ENCODE peak calls at places on chromosomes 2 and 18, in nine cellular contexts. One of them, this sample, is unnamed.

GRCh38 chr2:17800693-17801458 is 15.4 kb upstream of the MSGN1 start:
- DNase-seq in uterus: no peak
- DNase-seq in A549: no peak
- DNase-seq in breast epithelium: no peak
- DNase-seq in GM12891: no peak
- DNase-seq in stomach: no peak
- DNase-seq in heart left ventricle: no peak
- DNase-seq in suprapubic skin: no peak
- DNase-seq in sigmoid colon: no peak
- DNase-seq in this sample: no peak

GRCh38 chr2:148058641-148059040 is 37.8 kb downstream of the MBD5 start:
- DNase-seq in stomach: no peak
- DNase-seq in breast epithelium: no peak
- DNase-seq in heart left ventricle: no peak
- DNase-seq in suprapubic skin: no peak
- DNase-seq in uterus: no peak
- DNase-seq in GM12891: no peak
- DNase-seq in sigmoid colon: no peak
- DNase-seq in A549: no peak
- DNase-seq in this sample: no peak

GRCh38 chr2:177489719-177490301 is 97.2 kb downstream of the AGPS start:
- DNase-seq in stomach: no peak
- DNase-seq in sigmoid colon: no peak
- DNase-seq in uterus: no peak
- DNase-seq in heart left ventricle: no peak
- DNase-seq in GM12891: no peak
- DNase-seq in suprapubic skin: no peak
- DNase-seq in A549: peak; percentile 42
- DNase-seq in breast epithelium: no peak
- DNase-seq in this sample: no peak

GRCh38 chr2:23618696-23619530 is 233.9 kb downstream of the KLHL29 start:
- DNase-seq in GM12891: no peak
- DNase-seq in suprapubic skin: no peak
- DNase-seq in uterus: no peak
- DNase-seq in sigmoid colon: peak; percentile 60
- DNase-seq in stomach: no peak
- DNase-seq in breast epithelium: no peak
- DNase-seq in A549: no peak
- DNase-seq in heart left ventricle: no peak
- DNase-seq in this sample: no peak

GRCh38 chr2:160091381-160091780 is 29.0 kb upstream of the PLA2R1 start:
- DNase-seq in uterus: no peak
- DNase-seq in heart left ventricle: no peak
- DNase-seq in stomach: no peak
- DNase-seq in breast epithelium: no peak
- DNase-seq in suprapubic skin: no peak
- DNase-seq in GM12891: no peak
- DNase-seq in sigmoid colon: no peak
- DNase-seq in A549: no peak
- DNase-seq in this sample: no peak

GRCh38 chr2:69477627-69478026 is 40.4 kb upstream of the NFU1 start:
- DNase-seq in heart left ventricle: no peak
- DNase-seq in uterus: no peak
- DNase-seq in stomach: no peak
- DNase-seq in A549: no peak
- DNase-seq in GM12891: no peak
- DNase-seq in sigmoid colon: no peak
- DNase-seq in suprapubic skin: no peak
- DNase-seq in breast epithelium: no peak
- DNase-seq in this sample: no peak

GRCh38 chr18:45757005-45757404 is 33.0 kb downstream of the SLC14A1 start:
- DNase-seq in breast epithelium: no peak
- DNase-seq in heart left ventricle: no peak
- DNase-seq in GM12891: no peak
- DNase-seq in A549: no peak
- DNase-seq in stomach: no peak
- DNase-seq in sigmoid colon: no peak
- DNase-seq in suprapubic skin: no peak
- DNase-seq in uterus: no peak
- DNase-seq in this sample: no peak

GRCh38 chr2:187541086-187542085 is 12.8 kb downstream of the TFPI start:
- DNase-seq in breast epithelium: no peak
- DNase-seq in heart left ventricle: no peak
- DNase-seq in sigmoid colon: no peak
- DNase-seq in suprapubic skin: no peak
- DNase-seq in GM12891: no peak
- DNase-seq in A549: peak; percentile 96
- DNase-seq in stomach: no peak
- DNase-seq in uterus: peak; percentile 35
- DNase-seq in this sample: no peak

DNA sequence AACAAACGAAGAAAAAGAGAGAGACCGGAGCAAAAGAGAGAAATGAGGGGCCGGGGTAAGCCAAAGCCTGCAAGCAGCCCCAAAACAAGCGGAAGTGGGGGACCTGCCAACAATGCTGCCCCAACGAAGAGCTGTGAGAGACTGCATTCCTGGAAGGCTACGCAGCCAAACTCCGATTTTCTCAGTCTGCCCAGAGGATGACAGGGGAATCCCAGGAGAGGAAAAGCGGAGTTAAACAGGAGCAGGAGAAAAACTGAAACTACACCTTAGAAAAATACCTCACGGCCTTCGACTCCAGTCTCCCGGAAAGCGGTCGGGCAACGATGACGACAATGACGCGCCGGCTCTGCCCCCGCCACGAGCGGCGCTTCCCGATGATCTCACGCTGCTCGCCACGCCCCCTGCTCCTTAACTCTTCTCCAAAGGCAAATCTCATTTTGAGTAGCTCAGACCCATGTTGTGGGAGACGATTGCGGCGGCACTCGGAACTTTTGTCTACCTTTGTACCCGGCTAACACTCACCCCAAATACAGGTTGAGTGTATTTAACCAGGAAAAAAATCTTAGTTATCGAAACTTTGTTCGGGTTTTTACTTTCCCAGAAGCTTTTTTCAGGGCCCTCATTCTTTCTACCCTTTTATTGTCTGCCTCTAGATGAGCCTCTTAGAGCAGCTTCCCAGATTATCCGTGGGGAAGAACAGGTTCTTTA is at the start of gene C1D:
- DNase-seq in heart left ventricle: peak; percentile 95
- DNase-seq in stomach: peak; percentile 96
- DNase-seq in suprapubic skin: peak; percentile 96
- DNase-seq in uterus: peak; percentile 94
- DNase-seq in A549: peak; percentile 94
- DNase-seq in breast epithelium: peak; percentile 91
- DNase-seq in GM12891: peak; percentile 38
- DNase-seq in sigmoid colon: peak; percentile 96
- DNase-seq in this sample: peak; percentile 60
- TF ChIP-seq POLR2A in heart left ventricle: no peak
- TF ChIP-seq POLR2A in stomach: no peak
- TF ChIP-seq POLR2A in suprapubic skin: no peak
- TF ChIP-seq POLR2A in uterus: peak; percentile 64
- TF ChIP-seq POLR2A in A549: peak; percentile 83
- TF ChIP-seq POLR2A in breast epithelium: peak; percentile 78
- TF ChIP-seq POLR2A in GM12891: peak; percentile 88
- TF ChIP-seq POLR2A in sigmoid colon: no peak
- TF ChIP-seq POLR2A in this sample: peak; percentile 70

GRCh38 chr2:62504657-62505056 is 1.3 kb downstream of the TMEM17 start:
- DNase-seq in GM12891: no peak
- DNase-seq in sigmoid colon: no peak
- DNase-seq in A549: no peak
- DNase-seq in stomach: no peak
- DNase-seq in heart left ventricle: no peak
- DNase-seq in uterus: no peak
- DNase-seq in suprapubic skin: no peak
- DNase-seq in breast epithelium: no peak
- DNase-seq in this sample: no peak

GRCh38 chr2:62505109-62505508 is 886 bp downstream of the TMEM17 start:
- DNase-seq in sigmoid colon: no peak
- DNase-seq in stomach: no peak
- DNase-seq in breast epithelium: no peak
- DNase-seq in suprapubic skin: no peak
- DNase-seq in uterus: no peak
- DNase-seq in heart left ventricle: no peak
- DNase-seq in GM12891: no peak
- DNase-seq in A549: peak; percentile 23
- DNase-seq in this sample: no peak

GRCh38 chr2:62506421-62506750 is 391 bp upstream of the TMEM17 start:
- DNase-seq in sigmoid colon: no peak
- DNase-seq in stomach: no peak
- DNase-seq in heart left ventricle: no peak
- DNase-seq in uterus: no peak
- DNase-seq in breast epithelium: no peak
- DNase-seq in GM12891: no peak
- DNase-seq in suprapubic skin: no peak
- DNase-seq in A549: no peak
- DNase-seq in this sample: no peak

GRCh38 chr2:62501794-62502500 is 4.0 kb downstream of the TMEM17 start:
- DNase-seq in heart left ventricle: no peak
- DNase-seq in uterus: no peak
- DNase-seq in suprapubic skin: no peak
- DNase-seq in breast epithelium: no peak
- DNase-seq in stomach: no peak
- DNase-seq in A549: peak; percentile 82
- DNase-seq in GM12891: no peak
- DNase-seq in sigmoid colon: no peak
- DNase-seq in this sample: no peak

DNA sequence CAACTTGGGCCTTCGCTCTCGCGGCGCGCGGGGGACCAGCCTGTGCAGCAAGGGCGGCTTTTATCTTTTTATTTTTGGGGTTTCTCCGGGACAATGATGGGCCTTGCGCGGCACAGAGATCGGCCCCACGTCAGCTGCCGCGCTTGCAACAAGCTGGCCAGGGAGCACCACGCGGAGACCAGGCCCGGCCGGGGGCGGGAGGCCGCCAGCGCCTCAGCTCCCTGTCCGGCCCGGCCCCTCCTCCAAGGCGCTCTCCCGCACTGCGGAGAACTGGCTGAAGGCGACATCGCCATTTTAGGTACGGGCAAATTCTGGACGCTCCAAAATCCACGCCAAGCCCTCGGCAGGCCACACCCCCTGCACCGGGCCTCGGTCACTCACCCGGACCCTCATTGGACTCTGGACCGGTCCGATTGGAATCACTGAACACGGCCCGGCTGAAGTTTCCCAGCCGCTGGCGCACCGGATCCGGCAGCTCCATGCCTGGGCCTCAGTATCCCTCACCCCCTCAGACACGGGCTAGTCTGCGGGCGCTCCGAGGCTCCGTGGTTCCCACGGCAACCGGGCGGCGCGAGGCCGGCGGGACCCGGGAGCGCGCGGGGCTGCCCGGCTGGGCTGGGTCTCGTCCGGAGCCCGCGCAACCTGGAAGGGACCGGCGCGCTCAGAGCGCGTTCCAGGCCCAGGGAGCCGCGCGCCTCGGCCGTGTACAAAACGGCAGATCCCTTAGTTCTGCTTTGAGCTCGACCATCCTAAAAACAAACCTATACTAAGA is at the start of gene TMEM17:
- DNase-seq in sigmoid colon: peak; percentile 97
- DNase-seq in suprapubic skin: peak; percentile 93
- DNase-seq in breast epithelium: peak; percentile 80
- DNase-seq in stomach: peak; percentile 89
- DNase-seq in heart left ventricle: peak; percentile 95
- DNase-seq in uterus: peak; percentile 95
- DNase-seq in A549: peak; percentile 97
- DNase-seq in GM12891: peak; percentile 60
- DNase-seq in this sample: peak; percentile 72
- TF ChIP-seq POLR2A in sigmoid colon: no peak
- TF ChIP-seq POLR2A in suprapubic skin: no peak
- TF ChIP-seq POLR2A in breast epithelium: no peak
- TF ChIP-seq POLR2A in stomach: no peak
- TF ChIP-seq POLR2A in heart left ventricle: no peak
- TF ChIP-seq POLR2A in uterus: peak; percentile 56
- TF ChIP-seq POLR2A in A549: peak; percentile 72
- TF ChIP-seq POLR2A in GM12891: no peak
- TF ChIP-seq POLR2A in this sample: peak; percentile 45

GRCh38 chr2:84841577-84841976 is 39.3 kb downstream of the TRABD2A start:
- DNase-seq in A549: no peak
- DNase-seq in uterus: no peak
- DNase-seq in GM12891: no peak
- DNase-seq in suprapubic skin: no peak
- DNase-seq in stomach: no peak
- DNase-seq in sigmoid colon: no peak
- DNase-seq in heart left ventricle: no peak
- DNase-seq in breast epithelium: no peak
- DNase-seq in this sample: no peak

GRCh38 chr2:84840306-84840705 is 40.6 kb downstream of the TRABD2A start:
- DNase-seq in stomach: no peak
- DNase-seq in breast epithelium: no peak
- DNase-seq in uterus: no peak
- DNase-seq in sigmoid colon: no peak
- DNase-seq in A549: peak; percentile 26
- DNase-seq in suprapubic skin: no peak
- DNase-seq in GM12891: no peak
- DNase-seq in heart left ventricle: no peak
- DNase-seq in this sample: no peak

GRCh38 chr2:84839851-84840250 is 41.0 kb downstream of the TRABD2A start:
- DNase-seq in heart left ventricle: no peak
- DNase-seq in breast epithelium: no peak
- DNase-seq in stomach: no peak
- DNase-seq in uterus: no peak
- DNase-seq in suprapubic skin: no peak
- DNase-seq in A549: no peak
- DNase-seq in GM12891: no peak
- DNase-seq in sigmoid colon: no peak
- DNase-seq in this sample: no peak

GRCh38 chr2:84836215-84836614 is 44.7 kb downstream of the TRABD2A start:
- DNase-seq in breast epithelium: no peak
- DNase-seq in stomach: no peak
- DNase-seq in heart left ventricle: no peak
- DNase-seq in A549: no peak
- DNase-seq in uterus: no peak
- DNase-seq in suprapubic skin: no peak
- DNase-seq in GM12891: no peak
- DNase-seq in sigmoid colon: no peak
- DNase-seq in this sample: no peak

GRCh38 chr2:84838434-84839145 is 42.3 kb downstream of the TRABD2A start:
- DNase-seq in stomach: no peak
- DNase-seq in sigmoid colon: no peak
- DNase-seq in heart left ventricle: no peak
- DNase-seq in GM12891: no peak
- DNase-seq in breast epithelium: no peak
- DNase-seq in A549: no peak
- DNase-seq in suprapubic skin: no peak
- DNase-seq in uterus: no peak
- DNase-seq in this sample: no peak
- TF ChIP-seq POLR2A in stomach: no peak
- TF ChIP-seq POLR2A in sigmoid colon: no peak
- TF ChIP-seq POLR2A in heart left ventricle: no peak
- TF ChIP-seq POLR2A in GM12891: no peak
- TF ChIP-seq POLR2A in breast epithelium: no peak
- TF ChIP-seq POLR2A in A549: no peak
- TF ChIP-seq POLR2A in suprapubic skin: no peak
- TF ChIP-seq POLR2A in uterus: no peak
- TF ChIP-seq POLR2A in this sample: no peak

DNA sequence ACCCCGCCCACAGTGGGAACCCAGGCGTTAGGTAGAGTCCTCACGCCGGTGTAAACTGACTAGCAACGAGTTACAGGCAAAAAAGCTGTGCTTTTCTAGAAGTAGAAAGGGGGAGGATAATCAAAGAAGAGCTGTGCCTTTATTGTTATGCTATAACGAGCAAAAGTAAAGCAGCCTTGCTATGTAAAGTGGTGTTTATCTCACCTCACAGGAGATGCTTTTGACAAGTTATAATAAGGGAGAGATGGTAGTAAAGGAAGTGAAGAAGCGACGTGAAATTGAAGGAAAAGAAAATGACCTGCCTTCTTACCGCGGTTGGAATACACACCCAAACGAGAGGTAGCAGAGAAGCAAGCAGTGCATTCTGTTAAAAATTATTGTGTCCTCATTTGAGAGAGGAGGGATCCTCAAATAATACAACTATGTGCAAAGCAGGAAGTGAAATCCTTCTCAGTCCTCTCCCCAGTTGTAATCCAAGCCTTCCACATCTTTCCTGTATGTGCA is 898 bp downstream of the TANK start:
- DNase-seq in GM12891: no peak
- DNase-seq in uterus: no peak
- DNase-seq in suprapubic skin: no peak
- DNase-seq in A549: no peak
- DNase-seq in stomach: no peak
- DNase-seq in sigmoid colon: no peak
- DNase-seq in heart left ventricle: no peak
- DNase-seq in breast epithelium: no peak
- DNase-seq in this sample: no peak
- TF ChIP-seq POLR2A in GM12891: no peak
- TF ChIP-seq POLR2A in uterus: no peak
- TF ChIP-seq POLR2A in suprapubic skin: no peak
- TF ChIP-seq POLR2A in A549: no peak
- TF ChIP-seq POLR2A in stomach: no peak
- TF ChIP-seq POLR2A in sigmoid colon: no peak
- TF ChIP-seq POLR2A in heart left ventricle: no peak
- TF ChIP-seq POLR2A in breast epithelium: no peak
- TF ChIP-seq POLR2A in this sample: no peak

This sample was measured in H54.